ENCODE peak calls at places on chromosomes 16 and 17, in eight cellular contexts. One of them, this sample, is unnamed.

GRCh38 chr17:78040561-78041400 is 82.3 kb downstream of the TNRC6C start:
- DNase-seq in HTR-8/SVneo: peak
- DNase-seq in body of pancreas: peak
- DNase-seq in PC-9: no peak
- DNase-seq in CD4-positive, CD25-positive, alpha-beta regulatory T cell: peak
- DNase-seq in RWPE1: peak
- DNase-seq in thyroid gland: peak
- DNase-seq in PC-3: peak
- DNase-seq in this sample: no peak

GRCh38 chr17:58189436-58190146 is 2.9 kb upstream of the EPX start:
- DNase-seq in PC-3: peak
- DNase-seq in thyroid gland: peak
- DNase-seq in CD4-positive, CD25-positive, alpha-beta regulatory T cell: no peak
- DNase-seq in body of pancreas: peak
- DNase-seq in RWPE1: peak
- DNase-seq in HTR-8/SVneo: peak
- DNase-seq in PC-9: peak
- DNase-seq in this sample: no peak

GRCh38 chr17:40561871-40562611 is 3.2 kb downstream of the CCR7 start:
- DNase-seq in body of pancreas: no peak
- DNase-seq in PC-3: no peak
- DNase-seq in CD4-positive, CD25-positive, alpha-beta regulatory T cell: peak
- DNase-seq in PC-9: no peak
- DNase-seq in HTR-8/SVneo: no peak
- DNase-seq in thyroid gland: no peak
- DNase-seq in RWPE1: no peak
- DNase-seq in this sample: no peak

GRCh38 chr16:87384162-87384999 is 805 bp upstream of the FBXO31 start:
- DNase-seq in thyroid gland: peak
- DNase-seq in RWPE1: peak
- DNase-seq in body of pancreas: peak
- DNase-seq in CD4-positive, CD25-positive, alpha-beta regulatory T cell: no peak
- DNase-seq in PC-9: peak
- DNase-seq in PC-3: no peak
- DNase-seq in HTR-8/SVneo: no peak
- DNase-seq in this sample: peak

GRCh38 chr17:8122391-8122922 is 1.4 kb downstream of the HES7 start:
- DNase-seq in PC-3: peak
- DNase-seq in CD4-positive, CD25-positive, alpha-beta regulatory T cell: no peak
- DNase-seq in body of pancreas: peak
- DNase-seq in thyroid gland: no peak
- DNase-seq in HTR-8/SVneo: no peak
- DNase-seq in RWPE1: no peak
- DNase-seq in PC-9: no peak
- DNase-seq in this sample: no peak

GRCh38 chr16:7765079-7765550 is 432.5 kb downstream of the RBFOX1 start:
- DNase-seq in thyroid gland: no peak
- DNase-seq in PC-9: no peak
- DNase-seq in PC-3: no peak
- DNase-seq in RWPE1: no peak
- DNase-seq in body of pancreas: no peak
- DNase-seq in CD4-positive, CD25-positive, alpha-beta regulatory T cell: no peak
- DNase-seq in HTR-8/SVneo: no peak
- DNase-seq in this sample: no peak

GRCh38 chr16:74563828-74564263 is 43.1 kb downstream of the GLG1 start:
- DNase-seq in PC-3: peak
- DNase-seq in CD4-positive, CD25-positive, alpha-beta regulatory T cell: no peak
- DNase-seq in RWPE1: no peak
- DNase-seq in body of pancreas: peak
- DNase-seq in PC-9: peak
- DNase-seq in HTR-8/SVneo: no peak
- DNase-seq in thyroid gland: no peak
- DNase-seq in this sample: no peak

GRCh38 chr17:45994987-45995386 is 4.1 kb upstream of the STH start:
- DNase-seq in PC-3: no peak
- DNase-seq in CD4-positive, CD25-positive, alpha-beta regulatory T cell: no peak
- DNase-seq in body of pancreas: no peak
- DNase-seq in RWPE1: no peak
- DNase-seq in PC-9: no peak
- DNase-seq in HTR-8/SVneo: no peak
- DNase-seq in thyroid gland: no peak
- DNase-seq in this sample: no peak